ENCODE peak calls at places on chromosomes 6 and 20, in six cellular contexts. One of them, this sample, is unnamed.

GRCh38 chr6:163688971-163689370 is 274.5 kb downstream of the QKI start:
- DNase-seq in B cell: no peak
- DNase-seq in GM06990: no peak
- DNase-seq in endothelial cell: no peak
- DNase-seq in HFFc6: no peak
- DNase-seq in A549: no peak
- DNase-seq in this sample: no peak

GRCh38 chr6:34580707-34581560 is 24.8 kb upstream of the SPDEF start:
- DNase-seq in B cell: no peak
- DNase-seq in GM06990: no peak
- DNase-seq in endothelial cell: no peak
- DNase-seq in HFFc6: no peak
- DNase-seq in A549: no peak
- DNase-seq in this sample: no peak

GRCh38 chr20:12970372-12970821 is 38.4 kb upstream of the SPTLC3 start:
- DNase-seq in B cell: no peak
- DNase-seq in GM06990: no peak
- DNase-seq in endothelial cell: peak
- DNase-seq in HFFc6: no peak
- DNase-seq in A549: peak
- DNase-seq in this sample: no peak

GRCh38 chr6:7786206-7786605 is 60.3 kb downstream of the BMP6 start:
- DNase-seq in B cell: no peak
- DNase-seq in GM06990: no peak
- DNase-seq in endothelial cell: no peak
- DNase-seq in HFFc6: no peak
- DNase-seq in A549: no peak
- DNase-seq in this sample: no peak

GRCh38 chr20:48879609-48880008 is 41.9 kb upstream of the ARFGEF2 start:
- DNase-seq in B cell: no peak
- DNase-seq in GM06990: no peak
- DNase-seq in endothelial cell: no peak
- DNase-seq in HFFc6: no peak
- DNase-seq in A549: no peak
- DNase-seq in this sample: no peak

GRCh38 chr6:165443462-165443861 is 134.1 kb upstream of the C6orf118 start:
- DNase-seq in B cell: no peak
- DNase-seq in GM06990: no peak
- DNase-seq in endothelial cell: no peak
- DNase-seq in HFFc6: no peak
- DNase-seq in A549: no peak
- DNase-seq in this sample: no peak

GRCh38 chr6:46044876-46045617 is 29.4 kb upstream of the CLIC5 start:
- DNase-seq in B cell: no peak
- DNase-seq in GM06990: no peak
- DNase-seq in endothelial cell: no peak
- DNase-seq in HFFc6: peak
- DNase-seq in A549: peak
- DNase-seq in this sample: peak

GRCh38 chr20:24773751-24774201 is 175.3 kb upstream of the CST7 start:
- DNase-seq in B cell: no peak
- DNase-seq in GM06990: no peak
- DNase-seq in endothelial cell: no peak
- DNase-seq in HFFc6: peak
- DNase-seq in A549: peak
- DNase-seq in this sample: peak

GRCh38 chr20:23050847-23051627 is 1.6 kb upstream of the THBD start:
- DNase-seq in B cell: no peak
- DNase-seq in GM06990: peak
- DNase-seq in endothelial cell: peak
- DNase-seq in HFFc6: peak
- DNase-seq in A549: peak
- DNase-seq in this sample: peak

GRCh38 chr6:90687751-90688380 is 101.0 kb upstream of the MAP3K7 start:
- DNase-seq in B cell: no peak
- DNase-seq in GM06990: no peak
- DNase-seq in endothelial cell: no peak
- DNase-seq in HFFc6: no peak
- DNase-seq in A549: no peak
- DNase-seq in this sample: no peak

GRCh38 chr6:34237722-34238506 is 1.2 kb downstream of the HMGA1 start:
- DNase-seq in B cell: peak
- DNase-seq in GM06990: peak
- DNase-seq in endothelial cell: peak
- DNase-seq in HFFc6: no peak
- DNase-seq in A549: peak
- DNase-seq in this sample: no peak

GRCh38 chr6:169082093-169082492 is 171.6 kb downstream of the THBS2 start:
- DNase-seq in B cell: no peak
- DNase-seq in GM06990: no peak
- DNase-seq in endothelial cell: no peak
- DNase-seq in HFFc6: no peak
- DNase-seq in A549: no peak
- DNase-seq in this sample: no peak

GRCh38 chr6:148979006-148979901 is 232.4 kb downstream of the UST start:
- DNase-seq in B cell: no peak
- DNase-seq in GM06990: no peak
- DNase-seq in endothelial cell: no peak
- DNase-seq in HFFc6: no peak
- DNase-seq in A549: no peak
- DNase-seq in this sample: no peak

GRCh38 chr20:4592316-4593148 is 129.2 kb upstream of the PRND start:
- DNase-seq in B cell: peak
- DNase-seq in GM06990: peak
- DNase-seq in endothelial cell: peak
- DNase-seq in HFFc6: peak
- DNase-seq in A549: peak
- DNase-seq in this sample: no peak

GRCh38 chr6:153503810-153504209 is 372.7 kb upstream of the RGS17 start:
- DNase-seq in B cell: no peak
- DNase-seq in GM06990: no peak
- DNase-seq in endothelial cell: peak
- DNase-seq in HFFc6: no peak
- DNase-seq in A549: peak
- DNase-seq in this sample: no peak
- TF ChIP-seq CTCF in B cell: no peak
- TF ChIP-seq CTCF in GM06990: peak
- TF ChIP-seq CTCF in endothelial cell: no peak
- TF ChIP-seq CTCF in HFFc6: no peak
- TF ChIP-seq CTCF in A549: no peak
- TF ChIP-seq CTCF in this sample: no peak

DNA sequence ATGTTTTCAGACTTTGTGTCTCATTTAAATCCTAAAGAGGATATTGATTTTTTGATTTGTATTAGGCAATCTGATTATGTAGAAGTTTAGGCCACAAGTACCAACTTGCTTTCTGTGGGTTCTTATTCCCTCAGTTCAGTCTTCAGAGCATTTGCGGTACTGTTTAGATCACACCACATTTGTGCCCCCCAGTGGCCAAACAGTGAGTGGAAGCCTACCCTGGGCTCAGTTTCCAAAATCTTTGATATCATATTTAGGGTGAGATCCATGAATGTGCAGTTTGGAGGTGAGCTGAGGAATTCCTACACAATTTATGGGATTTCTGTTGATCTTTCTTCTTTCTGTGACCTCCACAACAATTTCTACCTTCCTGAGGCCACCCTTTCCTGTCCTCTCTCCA is 92.3 kb upstream of the FUT9 start:
- DNase-seq in B cell: no peak
- DNase-seq in GM06990: no peak
- DNase-seq in endothelial cell: peak
- DNase-seq in HFFc6: no peak
- DNase-seq in A549: peak
- DNase-seq in this sample: no peak
- TF ChIP-seq CTCF in B cell: no peak
- TF ChIP-seq CTCF in GM06990: peak
- TF ChIP-seq CTCF in endothelial cell: peak
- TF ChIP-seq CTCF in HFFc6: peak
- TF ChIP-seq CTCF in A549: no peak
- TF ChIP-seq CTCF in this sample: peak

DNA sequence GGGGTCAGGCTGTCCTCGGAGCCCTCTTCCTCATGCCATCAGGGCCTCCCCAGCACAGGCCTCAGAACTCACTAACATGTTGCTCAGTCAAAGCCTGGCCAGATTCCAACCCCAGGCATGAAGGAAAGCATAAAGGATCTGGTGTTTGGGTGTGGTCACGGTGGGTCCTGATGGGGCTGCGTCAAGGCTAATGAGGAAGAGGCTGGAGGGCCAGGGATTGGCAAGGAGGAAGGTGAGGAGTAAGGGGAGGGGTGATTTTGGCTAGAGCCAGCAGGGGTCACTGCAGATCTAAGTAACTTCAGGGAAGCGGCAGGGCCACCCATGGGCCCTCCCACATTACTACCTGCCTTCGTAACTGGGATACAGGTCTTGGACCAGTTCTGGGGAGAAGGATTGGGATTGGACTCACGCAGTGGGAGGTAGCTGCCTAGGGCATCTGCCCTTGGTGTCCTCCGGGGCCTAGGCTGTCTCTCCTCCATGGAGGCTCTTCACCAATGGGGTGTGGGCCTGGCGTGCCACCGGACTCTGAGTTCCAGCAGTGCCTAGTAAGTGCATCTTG is 36.2 kb upstream of the MRPS18A start:
- DNase-seq in B cell: peak
- DNase-seq in GM06990: peak
- DNase-seq in endothelial cell: peak
- DNase-seq in HFFc6: no peak
- DNase-seq in A549: peak
- DNase-seq in this sample: no peak
- TF ChIP-seq CTCF in B cell: peak
- TF ChIP-seq CTCF in GM06990: peak
- TF ChIP-seq CTCF in endothelial cell: no peak
- TF ChIP-seq CTCF in HFFc6: peak
- TF ChIP-seq CTCF in A549: peak
- TF ChIP-seq CTCF in this sample: peak

GRCh38 chr6:106363401-106364138 is 3.1 kb downstream of the CRYBG1 start:
- DNase-seq in B cell: no peak
- DNase-seq in GM06990: no peak
- DNase-seq in endothelial cell: no peak
- DNase-seq in HFFc6: no peak
- DNase-seq in A549: no peak
- DNase-seq in this sample: no peak
- TF ChIP-seq CTCF in B cell: no peak
- TF ChIP-seq CTCF in GM06990: no peak
- TF ChIP-seq CTCF in endothelial cell: no peak
- TF ChIP-seq CTCF in HFFc6: no peak
- TF ChIP-seq CTCF in A549: no peak
- TF ChIP-seq CTCF in this sample: no peak